ENCODE peak calls at places on chromosomes 2 and 18, in seven cellular contexts. One of them, this sample, is unnamed. For H3K4me1, the result is how much of the 10 kb centered on the place peaks cover.

GRCh38 chr2:172672999-172673726 is 62.5 kb upstream of the RAPGEF4 start:
- DNase-seq in spleen: no peak
- DNase-seq in H1: no peak
- DNase-seq in endothelial cell of umbilical vein: peak
- DNase-seq in HCT116: no peak
- DNase-seq in stomach: peak
- DNase-seq in sigmoid colon: no peak
- DNase-seq in this sample: peak

GRCh38 chr2:186716899-186717811 is 23.3 kb downstream of the FAM171B start:
- DNase-seq in spleen: no peak
- DNase-seq in H1: no peak
- DNase-seq in endothelial cell of umbilical vein: no peak
- DNase-seq in HCT116: no peak
- DNase-seq in stomach: no peak
- DNase-seq in sigmoid colon: no peak
- DNase-seq in this sample: no peak

GRCh38 chr2:212912445-212913103 is 238.8 kb downstream of the IKZF2 start:
- DNase-seq in spleen: no peak
- DNase-seq in H1: no peak
- DNase-seq in endothelial cell of umbilical vein: peak
- DNase-seq in HCT116: no peak
- DNase-seq in stomach: peak
- DNase-seq in sigmoid colon: no peak
- DNase-seq in this sample: no peak

GRCh38 chr18:25349131-25349925 is 2.6 kb downstream of the ZNF521 start:
- DNase-seq in spleen: peak
- DNase-seq in H1: peak
- DNase-seq in endothelial cell of umbilical vein: peak
- DNase-seq in HCT116: no peak
- DNase-seq in stomach: no peak
- DNase-seq in sigmoid colon: peak
- DNase-seq in this sample: no peak

GRCh38 chr2:233353769-233354499 is at the start of gene DGKD:
- DNase-seq in spleen: peak
- DNase-seq in H1: peak
- DNase-seq in endothelial cell of umbilical vein: peak
- DNase-seq in HCT116: peak
- DNase-seq in stomach: peak
- DNase-seq in sigmoid colon: peak
- DNase-seq in this sample: no peak

GRCh38 chr2:109270758-109271305 is 141.8 kb downstream of the SH3RF3 start:
- DNase-seq in spleen: peak
- DNase-seq in H1: no peak
- DNase-seq in endothelial cell of umbilical vein: no peak
- DNase-seq in HCT116: no peak
- DNase-seq in stomach: peak
- DNase-seq in sigmoid colon: no peak
- DNase-seq in this sample: no peak

GRCh38 chr2:142222715-142223114 is 91.9 kb upstream of the LRP1B start:
- DNase-seq in spleen: no peak
- DNase-seq in H1: no peak
- DNase-seq in endothelial cell of umbilical vein: no peak
- DNase-seq in HCT116: no peak
- DNase-seq in stomach: no peak
- DNase-seq in sigmoid colon: no peak
- DNase-seq in this sample: no peak

GRCh38 chr18:79664525-79665125 is 15.0 kb upstream of the CTDP1 start:
- DNase-seq in spleen: no peak
- DNase-seq in H1: no peak
- DNase-seq in endothelial cell of umbilical vein: no peak
- DNase-seq in HCT116: no peak
- DNase-seq in stomach: no peak
- DNase-seq in sigmoid colon: no peak
- DNase-seq in this sample: no peak

GRCh38 chr2:120765911-120766757 is 30.5 kb downstream of the GLI2 start:
- DNase-seq in spleen: peak
- DNase-seq in H1: no peak
- DNase-seq in endothelial cell of umbilical vein: peak
- DNase-seq in HCT116: no peak
- DNase-seq in stomach: peak
- DNase-seq in sigmoid colon: peak
- DNase-seq in this sample: peak

GRCh38 chr18:45739848-45740247 is 15.9 kb downstream of the SLC14A1 start:
- DNase-seq in spleen: no peak
- DNase-seq in H1: no peak
- DNase-seq in endothelial cell of umbilical vein: no peak
- DNase-seq in HCT116: no peak
- DNase-seq in stomach: no peak
- DNase-seq in sigmoid colon: no peak
- DNase-seq in this sample: no peak

GRCh38 chr18:12092398-12093229 is 1.0 kb upstream of the ANKRD62 start:
- DNase-seq in spleen: no peak
- DNase-seq in H1: peak
- DNase-seq in endothelial cell of umbilical vein: no peak
- DNase-seq in HCT116: peak
- DNase-seq in stomach: no peak
- DNase-seq in sigmoid colon: no peak
- DNase-seq in this sample: no peak

GRCh38 chr2:163659224-163659623 is 76.6 kb downstream of the FIGN start:
- DNase-seq in spleen: no peak
- DNase-seq in H1: no peak
- DNase-seq in endothelial cell of umbilical vein: no peak
- DNase-seq in HCT116: no peak
- DNase-seq in stomach: no peak
- DNase-seq in sigmoid colon: no peak
- DNase-seq in this sample: no peak

GRCh38 chr2:112821682-112822081 is 14.9 kb downstream of the IL1B start:
- DNase-seq in spleen: no peak
- DNase-seq in H1: no peak
- DNase-seq in endothelial cell of umbilical vein: no peak
- DNase-seq in HCT116: no peak
- DNase-seq in stomach: no peak
- DNase-seq in sigmoid colon: no peak
- DNase-seq in this sample: no peak

GRCh38 chr2:178190938-178191910 is 3.1 kb upstream of the OSBPL6 start:
- DNase-seq in spleen: no peak
- DNase-seq in H1: no peak
- DNase-seq in endothelial cell of umbilical vein: no peak
- DNase-seq in HCT116: no peak
- DNase-seq in stomach: no peak
- DNase-seq in sigmoid colon: no peak
- DNase-seq in this sample: no peak

GRCh38 chr2:24334245-24334633 is 26.1 kb downstream of the ITSN2 start:
- DNase-seq in spleen: no peak
- DNase-seq in H1: no peak
- DNase-seq in endothelial cell of umbilical vein: no peak
- DNase-seq in HCT116: no peak
- DNase-seq in stomach: no peak
- DNase-seq in sigmoid colon: no peak
- DNase-seq in this sample: no peak

GRCh38 chr2:790634-791245 is 113.5 kb upstream of the TMEM18 start:
- DNase-seq in spleen: no peak
- DNase-seq in H1: no peak
- DNase-seq in endothelial cell of umbilical vein: no peak
- DNase-seq in HCT116: no peak
- DNase-seq in stomach: no peak
- DNase-seq in sigmoid colon: no peak
- DNase-seq in this sample: peak

GRCh38 chr2:98346259-98347236 is at the start of gene CNGA3:
- DNase-seq in spleen: no peak
- DNase-seq in H1: peak
- DNase-seq in endothelial cell of umbilical vein: peak
- DNase-seq in HCT116: no peak
- DNase-seq in stomach: no peak
- DNase-seq in sigmoid colon: no peak
- DNase-seq in this sample: no peak

GRCh38 chr2:128980475-128980874 is 661.8 kb upstream of the HS6ST1 start:
- DNase-seq in spleen: no peak
- DNase-seq in H1: no peak
- DNase-seq in endothelial cell of umbilical vein: no peak
- DNase-seq in HCT116: no peak
- DNase-seq in stomach: no peak
- DNase-seq in sigmoid colon: no peak
- DNase-seq in this sample: no peak

GRCh38 chr2:19478441-19478840 is 120.0 kb upstream of the OSR1 start:
- DNase-seq in spleen: no peak
- DNase-seq in H1: no peak
- DNase-seq in endothelial cell of umbilical vein: no peak
- DNase-seq in HCT116: no peak
- DNase-seq in stomach: no peak
- DNase-seq in sigmoid colon: no peak
- DNase-seq in this sample: no peak

GRCh38 chr2:42138163-42139016 is 30.8 kb upstream of the EML4 start:
- DNase-seq in spleen: no peak
- DNase-seq in H1: no peak
- DNase-seq in endothelial cell of umbilical vein: peak
- DNase-seq in HCT116: no peak
- DNase-seq in stomach: peak
- DNase-seq in sigmoid colon: no peak
- DNase-seq in this sample: no peak

GRCh38 chr2:42139141-42139540 is 30.0 kb upstream of the EML4 start:
- DNase-seq in spleen: no peak
- DNase-seq in H1: no peak
- DNase-seq in endothelial cell of umbilical vein: no peak
- DNase-seq in HCT116: no peak
- DNase-seq in stomach: no peak
- DNase-seq in sigmoid colon: no peak
- DNase-seq in this sample: no peak

GRCh38 chr2:42142476-42143184 is 26.5 kb upstream of the EML4 start:
- DNase-seq in spleen: no peak
- DNase-seq in H1: no peak
- DNase-seq in endothelial cell of umbilical vein: no peak
- DNase-seq in HCT116: no peak
- DNase-seq in stomach: no peak
- DNase-seq in sigmoid colon: no peak
- DNase-seq in this sample: no peak

GRCh38 chr2:42140501-42140900 is 28.7 kb upstream of the EML4 start:
- DNase-seq in spleen: no peak
- DNase-seq in H1: no peak
- DNase-seq in endothelial cell of umbilical vein: no peak
- DNase-seq in HCT116: no peak
- DNase-seq in stomach: no peak
- DNase-seq in sigmoid colon: no peak
- DNase-seq in this sample: no peak

DNA sequence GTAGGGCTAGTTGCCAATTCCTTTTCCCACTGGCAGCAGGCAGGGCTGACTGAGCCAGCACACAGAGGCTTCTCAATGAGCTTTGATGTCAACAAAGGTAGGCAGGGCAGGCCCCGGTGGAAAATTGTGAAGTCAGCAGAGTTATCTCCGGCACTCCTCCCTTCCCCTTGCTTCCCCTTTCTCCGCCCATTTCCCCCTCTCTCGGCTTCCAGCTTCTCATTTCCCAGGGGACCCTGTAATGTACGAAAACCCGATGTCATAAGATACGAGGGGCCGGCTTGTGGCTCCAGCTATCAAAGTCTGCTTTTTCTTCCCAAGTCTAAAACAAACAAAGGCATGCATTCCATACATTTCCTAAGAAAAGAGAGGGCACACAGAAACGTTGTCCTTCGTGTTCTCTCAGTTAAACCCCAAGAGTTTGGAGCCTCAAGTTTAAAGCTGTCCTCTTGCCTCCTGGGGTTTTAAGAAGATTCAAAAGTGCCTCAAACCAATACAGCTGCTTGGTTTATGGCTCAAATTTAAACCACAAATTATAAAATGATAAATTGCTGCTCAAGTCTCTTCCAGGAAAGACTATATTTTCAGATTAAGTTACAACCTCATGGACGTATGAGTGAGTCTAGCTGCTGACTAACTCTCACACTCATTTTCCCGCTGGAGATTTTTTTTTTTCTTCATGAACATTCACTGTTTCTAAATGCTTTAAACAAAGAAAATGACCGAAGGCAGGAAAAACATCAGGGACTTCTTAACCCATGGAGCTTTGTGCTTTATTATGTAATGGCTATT is 27.3 kb upstream of the EML4 start:
- DNase-seq in spleen: peak
- DNase-seq in H1: no peak
- DNase-seq in endothelial cell of umbilical vein: peak
- DNase-seq in HCT116: no peak
- DNase-seq in stomach: peak
- DNase-seq in sigmoid colon: peak
- DNase-seq in this sample: no peak
- TF ChIP-seq POLR2AphosphoS5 in spleen: peak
- TF ChIP-seq POLR2AphosphoS5 in H1: no peak
- TF ChIP-seq POLR2AphosphoS5 in endothelial cell of umbilical vein: no peak
- TF ChIP-seq POLR2AphosphoS5 in HCT116: no peak
- TF ChIP-seq POLR2AphosphoS5 in stomach: no peak
- TF ChIP-seq POLR2AphosphoS5 in sigmoid colon: no peak
- TF ChIP-seq POLR2AphosphoS5 in this sample: no peak

DNA sequence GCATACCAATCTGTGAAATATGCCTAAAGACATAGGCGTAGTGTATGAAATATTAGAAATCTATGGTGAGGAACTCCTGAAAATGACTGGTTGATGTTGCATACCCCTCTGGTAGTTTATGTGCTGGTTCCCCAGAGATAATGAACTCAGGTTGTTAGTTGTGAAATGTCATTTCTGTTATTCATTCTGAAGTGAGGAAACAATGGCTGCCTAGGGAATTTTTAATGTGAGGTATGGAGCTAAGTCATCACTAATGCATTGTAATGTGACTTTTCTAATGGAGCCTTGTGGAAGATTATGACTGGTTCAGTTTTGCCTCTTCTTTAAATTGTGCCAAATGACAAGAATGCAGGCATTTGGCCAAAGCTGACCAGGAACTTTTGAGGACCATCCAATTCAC is 61.6 kb upstream of the RAB27B start:
- DNase-seq in spleen: no peak
- DNase-seq in H1: no peak
- DNase-seq in endothelial cell of umbilical vein: no peak
- DNase-seq in HCT116: no peak
- DNase-seq in stomach: no peak
- DNase-seq in sigmoid colon: no peak
- DNase-seq in this sample: no peak
- H3K4me1 ChIP-seq in spleen: under half
- H3K4me1 ChIP-seq in H1: under half
- H3K4me1 ChIP-seq in endothelial cell of umbilical vein: under half
- H3K4me1 ChIP-seq in HCT116: under half
- H3K4me1 ChIP-seq in stomach: under half
- H3K4me1 ChIP-seq in sigmoid colon: under half
- H3K4me1 ChIP-seq in this sample: under half

GRCh38 chr18:41954827-41955613 is at the start of gene PIK3C3:
- DNase-seq in spleen: peak
- DNase-seq in H1: peak
- DNase-seq in endothelial cell of umbilical vein: peak
- DNase-seq in HCT116: peak
- DNase-seq in stomach: peak
- DNase-seq in sigmoid colon: peak
- DNase-seq in this sample: no peak
- TF ChIP-seq POLR2A in spleen: no peak
- TF ChIP-seq POLR2A in H1: no peak
- TF ChIP-seq POLR2A in endothelial cell of umbilical vein: peak
- TF ChIP-seq POLR2A in HCT116: no peak
- TF ChIP-seq POLR2A in stomach: no peak
- TF ChIP-seq POLR2A in sigmoid colon: no peak
- TF ChIP-seq POLR2A in this sample: no peak

DNA sequence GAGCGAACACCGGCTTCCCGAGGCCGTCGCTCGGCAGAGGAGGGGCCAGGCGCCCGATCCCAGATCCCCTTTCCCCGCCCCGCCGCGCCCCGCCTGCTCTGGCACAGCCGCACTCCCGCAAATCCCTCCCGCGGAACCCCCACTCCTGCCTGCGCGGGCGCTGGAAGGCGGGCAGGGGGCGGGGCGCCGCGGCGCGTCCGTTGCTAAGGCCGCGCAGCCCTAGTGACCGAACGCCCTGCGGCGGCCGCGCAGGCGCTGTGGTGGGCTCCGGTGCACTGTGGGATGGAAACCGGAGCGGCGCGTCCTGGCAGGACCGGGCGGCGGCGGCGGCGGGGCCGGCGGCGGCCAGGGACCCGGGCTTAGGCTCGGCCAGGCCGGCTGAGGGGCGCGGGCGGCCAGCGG is at the start of gene TRAF3IP1:
- DNase-seq in spleen: peak
- DNase-seq in H1: peak
- DNase-seq in endothelial cell of umbilical vein: peak
- DNase-seq in HCT116: peak
- DNase-seq in stomach: peak
- DNase-seq in sigmoid colon: peak
- DNase-seq in this sample: no peak
- TF ChIP-seq POLR2AphosphoS5 in spleen: peak
- TF ChIP-seq POLR2AphosphoS5 in H1: no peak
- TF ChIP-seq POLR2AphosphoS5 in endothelial cell of umbilical vein: no peak
- TF ChIP-seq POLR2AphosphoS5 in HCT116: peak
- TF ChIP-seq POLR2AphosphoS5 in stomach: peak
- TF ChIP-seq POLR2AphosphoS5 in sigmoid colon: peak
- TF ChIP-seq POLR2AphosphoS5 in this sample: peak